ENCODE peak calls at places on chromosomes 1 and 21, in seven cellular contexts. W is body of pancreas, Z is A549, V is esophagus squamous epithelium, N is heart left ventricle, L is esophagus muscularis mucosa, X is GM12892. R is an unnamed sample.

GRCh38 chr1:178953538-178954207 is 72.0 kb upstream of the FAM20B start:
- DNase-seq in W (no peak), Z (no peak), V (no peak), N (no peak), L (no peak), X (no peak), R (no peak)

GRCh38 chr1:58765016-58765415 is 18.8 kb downstream of the JUN start:
- DNase-seq in W (no peak), Z (no peak), V (no peak), N (no peak), L (no peak), X (no peak), R (no peak)

GRCh38 chr1:91015358-91015780 is 6.5 kb downstream of the ZNF644 start:
- DNase-seq in W (no peak), Z (no peak), V (no peak), N (no peak), L (no peak), X (no peak), R (no peak)

GRCh38 chr1:159443063-159443750 is 3.7 kb downstream of the OR10J1 start:
- DNase-seq in W (no peak), Z (no peak), V (no peak), N (no peak), L (no peak), X (no peak), R (no peak)

GRCh38 chr1:233224291-233224690 is 71.2 kb downstream of the PCNX2 start:
- DNase-seq in W (no peak), Z (no peak), V (no peak), N (no peak), L (peak; percentile 29), X (no peak), R (no peak)

GRCh38 chr1:119032986-119033385 is 44.8 kb upstream of the TBX15 start:
- DNase-seq in W (no peak), Z (no peak), V (no peak), N (no peak), L (no peak), X (no peak), R (no peak)

GRCh38 chr1:155127105-155127671 is 488 bp upstream of the EFNA1 start:
- DNase-seq in W (peak; percentile 79), Z (no peak), V (no peak), N (no peak), L (peak; percentile 93), X (no peak), R (no peak)

GRCh38 chr21:33562389-33562788 is 19.6 kb downstream of the SON start:
- DNase-seq in W (no peak), Z (no peak), V (no peak), N (no peak), L (no peak), X (no peak), R (no peak)

GRCh38 chr1:81330521-81330920 is 470.2 kb upstream of the ADGRL2 start:
- DNase-seq in W (no peak), Z (no peak), V (no peak), N (no peak), L (no peak), X (no peak), R (no peak)

DNA sequence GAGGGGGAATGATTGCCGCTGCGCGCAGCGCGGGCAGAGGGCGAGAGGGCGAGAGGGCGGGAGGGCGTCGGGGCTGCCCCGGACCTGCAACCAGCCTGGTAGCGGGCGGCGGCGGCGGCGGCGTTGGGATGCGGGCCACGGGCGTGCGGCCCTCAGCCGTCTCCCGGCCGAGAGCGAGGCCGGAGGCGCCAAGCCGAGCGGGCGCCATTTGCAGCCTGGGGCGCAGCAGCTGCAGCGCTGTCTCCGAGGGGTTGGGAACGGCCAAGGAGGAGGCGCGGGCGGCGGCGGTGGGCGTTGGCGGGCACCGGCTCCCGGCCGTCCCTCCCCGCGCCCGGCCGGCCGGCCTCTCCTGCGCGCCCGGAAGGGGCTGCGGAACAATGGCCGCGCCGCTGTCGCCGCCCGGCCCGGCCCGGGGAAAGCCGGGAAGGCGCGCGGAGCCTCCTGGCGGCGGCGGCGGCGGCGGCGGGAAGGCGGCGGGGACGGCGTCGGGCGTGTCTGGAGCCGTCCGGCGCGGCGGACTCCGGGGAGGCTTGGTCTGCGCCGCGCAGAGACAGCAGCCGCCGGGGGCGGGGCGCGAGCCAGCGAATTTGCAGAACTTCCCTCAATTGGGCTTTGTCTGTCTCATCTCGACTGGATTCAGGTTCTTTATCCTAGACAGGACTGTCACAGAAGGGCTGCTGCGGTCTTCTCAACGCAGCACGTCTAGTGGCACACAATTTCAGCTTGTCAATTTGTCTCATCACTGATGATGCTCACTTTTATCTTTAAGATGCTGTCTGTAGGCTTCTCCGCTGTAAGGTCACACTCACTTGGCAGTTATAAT is 35.7 kb downstream of the ZBTB8B start:
- DNase-seq in W (peak; percentile 65), Z (peak; percentile 72), V (no peak), N (peak; percentile 74), L (no peak), X (peak; percentile 67), R (peak; percentile 77)
- TF ChIP-seq POLR2A in W (peak; percentile 6), Z (no peak), V (peak; percentile 63), N (peak; percentile 56), L (no peak), X (peak; percentile 32), R (no peak)

GRCh38 chr1:18232052-18232451 is 124.5 kb downstream of the IGSF21 start:
- DNase-seq in W (no peak), Z (no peak), V (no peak), N (no peak), L (no peak), X (no peak), R (no peak)
- TF ChIP-seq POLR2A in W (no peak), Z (no peak), V (no peak), N (no peak), L (no peak), X (no peak), R (no peak)

DNA sequence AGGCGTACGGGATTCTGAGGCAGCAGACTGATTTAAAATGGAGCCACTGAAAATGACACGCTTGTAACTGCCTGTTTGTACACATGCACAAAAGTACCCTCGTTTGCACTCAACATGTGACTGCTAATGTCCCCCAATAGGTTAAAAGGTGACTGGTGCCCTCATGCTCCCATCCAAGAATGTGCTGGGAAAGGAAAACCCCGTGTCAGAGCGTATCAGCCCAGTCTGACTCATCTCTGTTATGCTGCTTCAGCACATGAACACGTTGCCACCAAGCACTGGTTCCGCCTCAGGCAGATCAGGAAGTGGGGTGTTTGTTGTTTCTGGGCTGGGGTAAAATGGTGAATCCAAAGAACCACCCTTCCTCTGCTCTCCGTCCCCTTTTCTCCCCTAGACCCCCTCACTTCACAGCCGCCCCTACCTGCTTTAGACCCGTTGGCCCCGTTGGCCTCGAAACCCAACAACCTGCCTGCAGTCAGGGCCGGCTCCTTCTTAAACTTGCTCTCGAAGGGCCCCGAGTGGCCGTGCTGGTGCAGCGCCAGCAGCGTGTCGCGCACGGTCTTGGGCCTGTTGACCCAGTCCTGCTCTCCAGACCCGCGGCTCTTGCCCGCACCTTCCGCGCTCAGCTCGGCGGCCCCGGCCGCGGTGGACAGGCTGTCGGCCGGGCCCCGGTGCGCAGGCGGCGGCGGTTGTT is 1.8 kb downstream of the IRF2BP2 start:
- DNase-seq in W (peak; percentile 79), Z (peak; percentile 83), V (peak; percentile 65), N (peak; percentile 78), L (no peak), X (peak; percentile 48), R (peak; percentile 80)
- TF ChIP-seq POLR2A in W (peak; percentile 86), Z (no peak), V (peak; percentile 46), N (peak; percentile 40), L (peak; percentile 61), X (peak; percentile 77), R (no peak)

GRCh38 chr1:207102146-207102545 is 1.9 kb upstream of the C4BPA start:
- DNase-seq in W (no peak), Z (no peak), V (no peak), N (no peak), L (no peak), X (no peak), R (no peak)

GRCh38 chr1:207102659-207103058 is 1.4 kb upstream of the C4BPA start:
- DNase-seq in W (no peak), Z (no peak), V (no peak), N (no peak), L (no peak), X (no peak), R (no peak)

GRCh38 chr1:207101720-207102119 is 2.3 kb upstream of the C4BPA start:
- DNase-seq in W (no peak), Z (no peak), V (no peak), N (no peak), L (no peak), X (no peak), R (no peak)

GRCh38 chr1:207103892-207104373 is at the start of gene C4BPA:
- DNase-seq in W (no peak), Z (no peak), V (no peak), N (no peak), L (no peak), X (no peak), R (no peak)
- TF ChIP-seq POLR2A in W (no peak), Z (no peak), V (no peak), N (no peak), L (no peak), X (no peak), R (no peak)

R was measured in H54.